ENCODE peak calls at places on chromosome 11, in eight cellular contexts. F is activated naive CD4-positive, alpha-beta T cell; A is HTR-8/SVneo; Q is pulmonary artery endothelial cell; Z is stimulated activated CD8-positive, alpha-beta memory T cell treated with anti-CD3 and anti-CD28 coated beads, Interleukin-4, amount 100 ng/mL, for 1 hour; O is central memory CD4-positive, alpha-beta T cell; L is stimulated activated CD4-positive, alpha-beta T cell treated with anti-CD3 and anti-CD28 coated beads, Interleukin-4, amount 100 ng/mL, for 48 hours; Y is germinal center. X is an unnamed sample.

GRCh38 chr11:41665633-41666032 is 206.2 kb upstream of the LRRC4C start:
- DNase-seq in A (no peak), L (no peak), Q (no peak), Y (no peak), O (no peak), F (no peak), Z (no peak), X (no peak)

GRCh38 chr11:50394017-50394416 is 361.3 kb downstream of the OR4C45 start:
- DNase-seq in A (no peak), Y (no peak), L (no peak), Q (no peak), Z (no peak), O (no peak), F (no peak), X (no peak)

GRCh38 chr11:22466809-22467208 is 128.6 kb downstream of the SLC17A6 start:
- DNase-seq in F (no peak), O (no peak), L (no peak), Y (no peak), A (peak), Q (no peak), Z (no peak), X (peak)

GRCh38 chr11:132300283-132300682 is 929.9 kb downstream of the NTM start:
- DNase-seq in F (no peak), A (no peak), Y (no peak), O (no peak), Z (no peak), Q (no peak), L (no peak), X (peak)

GRCh38 chr11:128302425-128303186 is 284.8 kb downstream of the ETS1 start:
- DNase-seq in Q (no peak), Y (peak), Z (no peak), A (no peak), L (peak), O (peak), F (no peak), X (no peak)

GRCh38 chr11:85783758-85784157 is 27.2 kb downstream of the SYTL2 start:
- DNase-seq in Q (no peak), Z (no peak), Y (no peak), F (no peak), A (no peak), O (no peak), L (no peak), X (peak)

GRCh38 chr11:1546536-1547466 is 25.3 kb downstream of the DUSP8 start:
- DNase-seq in O (peak), Y (peak), F (no peak), L (peak), Z (no peak), Q (no peak), A (peak), X (peak)

GRCh38 chr11:73012121-73012863 is 129.8 kb downstream of the FCHSD2 start:
- DNase-seq in Z (no peak), A (no peak), Y (no peak), L (no peak), Q (no peak), O (no peak), F (no peak), X (no peak)

GRCh38 chr11:33699515-33700424 is 856 bp downstream of the C11orf91 start:
- DNase-seq in A (no peak), Y (no peak), Z (no peak), F (no peak), Q (no peak), O (no peak), L (no peak), X (no peak)

GRCh38 chr11:76698321-76699043 is 27.9 kb upstream of the LRRC32 start:
- DNase-seq in O (no peak), Z (no peak), F (no peak), A (no peak), Q (no peak), L (no peak), Y (no peak), X (no peak)

GRCh38 chr11:13011366-13012036 is 2.4 kb downstream of the RASSF10 start:
- DNase-seq in A (no peak), F (no peak), Q (no peak), Z (no peak), Y (no peak), O (no peak), L (no peak), X (peak)

GRCh38 chr11:105786766-105787165 is 176.9 kb downstream of the GRIA4 start:
- DNase-seq in Z (no peak), F (no peak), O (no peak), L (no peak), Y (no peak), A (no peak), Q (no peak), X (no peak)

GRCh38 chr11:3206128-3206921 is 12.3 kb downstream of the MRGPRG start:
- DNase-seq in F (no peak), A (no peak), Z (no peak), L (no peak), O (no peak), Q (no peak), Y (no peak), X (peak)

GRCh38 chr11:27882066-27882697 is 181.9 kb upstream of the BDNF start:
- DNase-seq in O (no peak), L (no peak), F (no peak), Y (no peak), A (no peak), Z (no peak), Q (no peak), X (no peak)

GRCh38 chr11:111324277-111324720 is 26.0 kb downstream of the POU2AF3 start:
- DNase-seq in Y (no peak), L (no peak), Q (no peak), A (no peak), O (no peak), F (no peak), Z (no peak), X (no peak)

GRCh38 chr11:2581151-2581930 is 118.5 kb downstream of the KCNQ1OT1 start:
- DNase-seq in L (no peak), Q (no peak), F (no peak), O (no peak), A (no peak), Y (no peak), Z (no peak), X (no peak)

GRCh38 chr11:130202009-130202817 is 42.6 kb downstream of the ST14 start:
- DNase-seq in O (no peak), Y (peak), Z (no peak), F (no peak), Q (no peak), L (no peak), A (no peak), X (no peak)

GRCh38 chr11:34345012-34345804 is 12.6 kb downstream of the ABTB2 start:
- DNase-seq in F (no peak), O (no peak), Q (no peak), Z (no peak), A (peak), Y (no peak), L (no peak), X (peak)

GRCh38 chr11:70407121-70407520 is 8.8 kb downstream of the CTTN start:
- DNase-seq in Q (no peak), F (no peak), Y (no peak), L (no peak), A (no peak), Z (no peak), O (no peak), X (no peak)

GRCh38 chr11:41250408-41250807 is 209.0 kb downstream of the LRRC4C start:
- DNase-seq in A (no peak), Z (no peak), L (no peak), Q (no peak), F (no peak), O (no peak), Y (no peak), X (no peak)

GRCh38 chr11:19723572-19724342 is 11.1 kb downstream of the NAV2 start:
- DNase-seq in F (no peak), L (no peak), Y (no peak), A (peak), Z (peak), Q (no peak), O (peak), X (peak)

GRCh38 chr11:113675003-113675471 is 31.1 kb downstream of the TMPRSS5 start:
- DNase-seq in Q (no peak), Z (no peak), A (peak), O (no peak), Y (no peak), F (no peak), L (peak), X (peak)

GRCh38 chr11:128574576-128575011 is 12.8 kb downstream of the ETS1 start:
- DNase-seq in F (no peak), O (no peak), Q (no peak), Y (no peak), L (no peak), Z (no peak), A (no peak), X (peak)

GRCh38 chr11:70128435-70128906 is 50.4 kb downstream of the ANO1 start:
- DNase-seq in Z (no peak), F (no peak), A (peak), Y (no peak), Q (peak), O (no peak), L (no peak), X (peak)

GRCh38 chr11:16779436-16779835 is 41.0 kb downstream of the C11orf58 start:
- DNase-seq in F (no peak), O (no peak), Q (no peak), A (no peak), Z (no peak), L (no peak), Y (no peak), X (no peak)

GRCh38 chr11:92424281-92424680 is 199.7 kb downstream of the FAT3 start:
- DNase-seq in Z (no peak), O (no peak), Y (no peak), L (no peak), F (no peak), Q (no peak), A (no peak), X (peak)

GRCh38 chr11:65298131-65298535 is 16.5 kb upstream of the CDC42EP2 start:
- DNase-seq in F (no peak), L (no peak), Q (no peak), A (no peak), Y (no peak), O (no peak), Z (no peak), X (no peak)

GRCh38 chr11:125874556-125875124 is 12.8 kb upstream of the HYLS1 start:
- DNase-seq in L (peak), O (peak), Y (peak), Z (no peak), F (no peak), Q (peak), A (peak), X (peak)